ENCODE peak calls at places on chromosomes 1 and 21, in ten cellular contexts. X is activated T-cell treated with anti-CD3 and anti-CD28 coated beads, Interleukin-2, amount 50 U/mL, for 72 hours; M is tibial nerve; S is amniotic stem cell; U is CD4-positive, alpha-beta T cell; H is effector CD4-positive, alpha-beta T cell; V is B cell; C is AG09309; A is dermis microvascular lymphatic vessel endothelial cell; N is hepatic stellate cell. Y is an unnamed sample.

GRCh38 chr1:100074604-100075395 is 57.9 kb downstream of the SASS6 start:
- DNase-seq in U (no peak), X (no peak), A (no peak), C (no peak), M (no peak), S (no peak), V (no peak), N (no peak), H (no peak), Y (no peak)

GRCh38 chr1:65734976-65735375 is 57.7 kb upstream of the PDE4B start:
- DNase-seq in A (no peak), U (no peak), M (no peak), N (peak), H (no peak), C (no peak), S (no peak), X (no peak), V (no peak), Y (no peak)

GRCh38 chr1:172647110-172647564 is 11.8 kb upstream of the FASLG start:
- DNase-seq in H (no peak), U (peak), V (no peak), S (no peak), M (no peak), A (no peak), N (no peak), C (no peak), X (peak), Y (no peak)

GRCh38 chr1:38941093-38941492 is 537 bp downstream of the RHBDL2 start:
- DNase-seq in X (no peak), U (no peak), A (no peak), N (peak), C (no peak), M (no peak), S (no peak), H (no peak), V (no peak), Y (no peak)

GRCh38 chr1:119859647-119860046 is 36.7 kb downstream of the ADAM30 start:
- DNase-seq in U (no peak), V (no peak), N (peak), M (no peak), A (peak), C (peak), H (no peak), X (no peak), S (no peak), Y (no peak)

GRCh38 chr1:30856260-30856790 is 52.2 kb downstream of the SDC3 start:
- DNase-seq in N (no peak), U (no peak), C (no peak), V (no peak), H (no peak), A (no peak), S (no peak), M (no peak), X (no peak), Y (peak)

GRCh38 chr1:216314369-216315095 is 108.7 kb downstream of the USH2A start:
- DNase-seq in X (no peak), C (no peak), S (no peak), U (no peak), M (no peak), V (no peak), A (no peak), H (no peak), N (no peak), Y (no peak)

GRCh38 chr1:7326366-7326765 is 444.7 kb upstream of the VAMP3 start:
- DNase-seq in M (no peak), N (no peak), C (no peak), V (no peak), X (no peak), U (no peak), S (no peak), A (no peak), H (no peak), Y (no peak)

GRCh38 chr1:76262591-76262990 is 188.0 kb downstream of the ST6GALNAC3 start:
- DNase-seq in X (no peak), S (no peak), C (no peak), H (no peak), V (no peak), U (no peak), A (no peak), N (no peak), M (no peak), Y (no peak)

GRCh38 chr1:180260541-180260940 is 30.5 kb downstream of the LHX4 start:
- DNase-seq in U (no peak), H (no peak), X (no peak), M (no peak), N (no peak), A (no peak), S (no peak), V (no peak), C (no peak), Y (no peak)

GRCh38 chr1:192747305-192747704 is 61.5 kb upstream of the RGS2 start:
- DNase-seq in N (no peak), A (no peak), H (no peak), M (no peak), U (no peak), X (no peak), C (peak), V (no peak), S (no peak), Y (no peak)

GRCh38 chr1:28365864-28366263 is 3.7 kb upstream of the PHACTR4 start:
- DNase-seq in X (no peak), V (no peak), M (no peak), S (no peak), N (no peak), C (no peak), A (no peak), U (no peak), H (no peak), Y (no peak)

GRCh38 chr1:22849770-22850169 is 122.9 kb downstream of the LACTBL1 start:
- DNase-seq in S (no peak), U (no peak), X (no peak), A (no peak), C (no peak), M (no peak), V (no peak), N (no peak), H (no peak), Y (no peak)

GRCh38 chr1:244242446-244242845 is 191.4 kb downstream of the ZBTB18 start:
- DNase-seq in M (no peak), X (no peak), V (no peak), A (no peak), C (no peak), U (no peak), S (no peak), N (no peak), H (no peak), Y (no peak)

GRCh38 chr1:200233393-200233792 is 176.4 kb downstream of the ZNF281 start:
- DNase-seq in S (peak), M (no peak), U (no peak), X (no peak), V (no peak), N (no peak), C (no peak), H (no peak), A (peak), Y (no peak)

GRCh38 chr21:37338671-37339526 is 27.7 kb upstream of the DYRK1A start:
- DNase-seq in M (no peak), S (peak), X (no peak), A (peak), N (peak), C (peak), V (no peak), U (no peak), H (no peak), Y (no peak)

GRCh38 chr1:24369199-24369598 is 44.4 kb downstream of the STPG1 start:
- DNase-seq in N (no peak), V (no peak), H (no peak), A (no peak), C (peak), U (no peak), S (no peak), M (peak), X (no peak), Y (no peak)

GRCh38 chr1:82377201-82377884 is 576.6 kb downstream of the ADGRL2 start:
- DNase-seq in N (peak), H (no peak), X (no peak), A (peak), C (no peak), M (no peak), S (peak), V (no peak), U (no peak), Y (no peak)

GRCh38 chr1:36349241-36349671 is 25.8 kb upstream of the EVA1B start:
- DNase-seq in N (no peak), U (no peak), C (no peak), M (no peak), S (no peak), A (peak), V (no peak), H (no peak), X (no peak), Y (no peak)

GRCh38 chr21:33308586-33309490 is 15.9 kb upstream of the IFNAR1 start:
- DNase-seq in V (peak), C (no peak), N (no peak), U (peak), S (no peak), M (no peak), H (no peak), A (no peak), X (no peak), Y (no peak)

GRCh38 chr21:24420694-24421093 is 1186.6 kb downstream of the MRPL39 start:
- DNase-seq in S (no peak), M (no peak), U (no peak), A (no peak), V (no peak), N (no peak), H (no peak), C (no peak), X (no peak), Y (no peak)

GRCh38 chr1:111234866-111235265 is 7.4 kb downstream of the CHI3L2 start:
- DNase-seq in A (no peak), U (no peak), S (peak), N (no peak), M (no peak), V (no peak), H (no peak), C (peak), X (no peak), Y (no peak)

GRCh38 chr21:17416139-17416538 is 96.7 kb upstream of the CXADR start:
- DNase-seq in V (no peak), U (no peak), C (no peak), H (no peak), N (no peak), X (no peak), A (no peak), S (no peak), M (no peak), Y (no peak)